ENCODE peak calls at places on chromosome 10, in ten cellular contexts. X, W, P, S, E, M, D, H, Q and B are unnamed samples.

GRCh38 chr10:91493313-91493712 is 83.2 kb downstream of the HECTD2 start:
- DNase-seq in H (peak; percentile 60), X (peak; percentile 60), D (no peak), M (no peak), W (peak; percentile 59), Q (no peak), P (peak; percentile 57), E (peak; percentile 50), S (peak; percentile 53), B (peak; percentile 15)

GRCh38 chr10:123147635-123148413 is at the start of gene HMX2:
- DNase-seq in W (no peak), X (no peak), E (no peak), S (no peak), D (no peak), H (no peak), Q (no peak), P (no peak), M (no peak), B (no peak)

GRCh38 chr10:130251766-130252165 is 115.6 kb downstream of the GLRX3 start:
- DNase-seq in X (no peak), M (no peak), H (no peak), D (no peak), S (no peak), P (no peak), W (no peak), E (no peak), Q (no peak), B (no peak)

GRCh38 chr10:122085423-122085911 is 96.5 kb downstream of the TACC2 start:
- DNase-seq in E (no peak), D (no peak), S (no peak), Q (no peak), X (no peak), P (no peak), M (no peak), H (no peak), W (no peak), B (no peak)

GRCh38 chr10:126690534-126690933 is 20.0 kb upstream of the C10orf90 start:
- DNase-seq in S (no peak), H (no peak), W (no peak), E (no peak), X (no peak), M (no peak), Q (no peak), P (no peak), D (no peak), B (no peak)

GRCh38 chr10:73589538-73590126 is 1.5 kb downstream of the USP54 start:
- DNase-seq in W (peak; percentile 21), S (no peak), Q (no peak), P (no peak), M (no peak), D (no peak), H (peak; percentile 33), X (no peak), E (no peak), B (no peak)

GRCh38 chr10:128180843-128181242 is 54.6 kb upstream of the MKI67 start:
- DNase-seq in X (no peak), M (no peak), P (no peak), H (no peak), D (no peak), S (no peak), Q (peak; percentile 82), W (no peak), E (no peak), B (no peak)

GRCh38 chr10:77111611-77112550 is 525.7 kb downstream of the KCNMA1 start:
- DNase-seq in P (peak; percentile 89), H (peak; percentile 83), E (peak; percentile 34), M (peak; percentile 18), X (peak; percentile 45), S (peak; percentile 75), W (peak; percentile 81), D (no peak), Q (peak; percentile 28), B (peak; percentile 76)

GRCh38 chr10:110337906-110338305 is 33.2 kb upstream of the SMNDC1 start:
- DNase-seq in S (peak; percentile 42), H (peak; percentile 53), W (no peak), E (no peak), X (no peak), Q (no peak), P (peak; percentile 18), D (no peak), M (no peak), B (no peak)

GRCh38 chr10:124354411-124355382 is 64.0 kb downstream of the OAT start:
- DNase-seq in X (peak; percentile 50), P (peak; percentile 89), Q (peak; percentile 33), E (peak; percentile 37), D (no peak), H (peak; percentile 82), S (peak; percentile 68), M (peak; percentile 59), W (no peak), B (peak; percentile 65)

GRCh38 chr10:43137701-43137970 is 609 bp upstream of the CSGALNACT2 start:
- DNase-seq in M (no peak), P (peak; percentile 83), E (no peak), W (peak; percentile 22), Q (no peak), S (peak; percentile 66), D (no peak), X (peak; percentile 11), H (peak; percentile 76), B (peak; percentile 31)

GRCh38 chr10:88092975-88093374 is 229.6 kb downstream of the PTEN start:
- DNase-seq in M (no peak), W (no peak), Q (no peak), S (no peak), E (no peak), H (no peak), P (no peak), X (no peak), D (no peak), B (no peak)